ENCODE peak calls at places on chromosomes 12 and 14, in five cellular contexts. D, O, F, I and W are unnamed samples.

GRCh38 chr12:104479141-104479662 is 22.5 kb downstream of the CHST11 start:
- DNase-seq in F (no peak), D (no peak), O (no peak), I (no peak), W (no peak)

GRCh38 chr14:59601056-59601455 is 24.4 kb upstream of the CCDC175 start:
- DNase-seq in D (no peak), I (no peak), O (no peak), F (no peak), W (no peak)

GRCh38 chr14:104353921-104354701 is 215.7 kb downstream of the KIF26A start:
- DNase-seq in D (peak), I (peak), O (no peak), F (peak), W (peak)

GRCh38 chr12:129332286-129332685 is 479.0 kb downstream of the GLT1D1 start:
- DNase-seq in O (no peak), I (no peak), D (no peak), F (no peak), W (no peak)

GRCh38 chr12:89573081-89573810 is 47.4 kb upstream of the POC1B start:
- DNase-seq in D (no peak), I (no peak), O (no peak), F (no peak), W (no peak)

GRCh38 chr12:101231626-101232025 is 21.6 kb upstream of the SLC5A8 start:
- DNase-seq in I (no peak), F (no peak), D (no peak), O (no peak), W (no peak)

GRCh38 chr12:50788562-50788961 is 24.7 kb downstream of the ATF1 start:
- DNase-seq in F (no peak), D (no peak), I (no peak), O (no peak), W (no peak)

GRCh38 chr14:56975521-56975920 is 165.2 kb upstream of the OTX2 start:
- DNase-seq in O (no peak), D (no peak), I (no peak), F (no peak), W (no peak)

GRCh38 chr12:68803948-68804653 is 3.9 kb upstream of the MDM2 start:
- DNase-seq in O (no peak), D (no peak), I (no peak), F (no peak), W (no peak)

GRCh38 chr14:91727121-91727520 is 4.8 kb downstream of the CATSPERB start:
- DNase-seq in D (no peak), F (no peak), I (no peak), O (no peak), W (no peak)

GRCh38 chr12:66168410-66168809 is 1.4 kb downstream of the TMBIM4 start:
- DNase-seq in O (no peak), D (no peak), I (no peak), F (no peak), W (no peak)

GRCh38 chr12:47882796-47883546 is 21.8 kb downstream of the VDR start:
- DNase-seq in D (peak), I (peak), O (no peak), F (peak), W (no peak)

GRCh38 chr14:20409226-20409625 is 4.1 kb downstream of the TEP1 start:
- DNase-seq in I (no peak), F (no peak), D (no peak), O (no peak), W (no peak)

GRCh38 chr12:131720921-131721320 is 10.0 kb downstream of the SFSWAP start:
- DNase-seq in D (no peak), O (no peak), F (no peak), I (no peak), W (no peak)

GRCh38 chr12:30145351-30146017 is 361.7 kb upstream of the TMTC1 start:
- DNase-seq in F (no peak), O (no peak), D (no peak), I (no peak), W (no peak)

GRCh38 chr12:98758331-98758730 is 113.2 kb downstream of the APAF1 start:
- DNase-seq in I (no peak), D (peak), O (no peak), F (no peak), W (no peak)

GRCh38 chr14:105087308-105087962 is 22.2 kb upstream of the GPR132 start:
- DNase-seq in F (peak), I (no peak), D (peak), O (no peak), W (peak)

GRCh38 chr12:93154753-93155475 is 222.8 kb upstream of the NUDT4 start:
- DNase-seq in O (no peak), F (no peak), I (no peak), D (peak), W (no peak)

GRCh38 chr12:102876883-102877282 is 40.2 kb downstream of the PAH start:
- DNase-seq in F (no peak), O (no peak), D (no peak), I (no peak), W (no peak)

GRCh38 chr14:73269729-73270651 is 32.7 kb downstream of the PAPLN start:
- DNase-seq in O (peak), I (peak), F (peak), D (peak), W (peak)

GRCh38 chr14:68682166-68683103 is 110.4 kb downstream of the ZFP36L1 start:
- DNase-seq in I (peak), D (peak), O (no peak), F (no peak), W (peak)

GRCh38 chr12:1580036-1580435 is 14.3 kb downstream of the FBXL14 start:
- DNase-seq in O (no peak), F (no peak), D (no peak), I (no peak), W (no peak)

GRCh38 chr12:2813573-2814185 is 1.2 kb downstream of the ITFG2 start:
- DNase-seq in O (peak), F (no peak), D (peak), I (peak), W (peak)

GRCh38 chr14:82999802-83000201 is 1466.1 kb upstream of the SEL1L start:
- DNase-seq in I (no peak), O (no peak), F (no peak), D (no peak), W (no peak)

GRCh38 chr14:64775081-64775777 is 71.0 kb downstream of the PLEKHG3 start:
- DNase-seq in F (peak), O (no peak), D (no peak), I (no peak), W (no peak)

GRCh38 chr12:541676-542289 is 82.0 kb downstream of the B4GALNT3 start:
- DNase-seq in I (no peak), D (peak), O (no peak), F (no peak), W (no peak)

GRCh38 chr14:91369628-91370445 is 47.8 kb downstream of the CCDC88C start:
- DNase-seq in F (no peak), D (no peak), O (no peak), I (no peak), W (no peak)

GRCh38 chr12:40152783-40153383 is 47.0 kb upstream of the SLC2A13 start:
- DNase-seq in D (peak), F (no peak), O (peak), I (peak), W (no peak)

GRCh38 chr12:15179672-15180071 is 41.5 kb downstream of the RERG start:
- DNase-seq in F (no peak), D (no peak), I (no peak), O (no peak), W (no peak)

GRCh38 chr14:100693877-100694578 is 32.7 kb upstream of the DLK1 start:
- DNase-seq in I (no peak), F (no peak), O (no peak), D (no peak), W (no peak)

GRCh38 chr14:96565811-96566210 is 63.6 kb downstream of the PAPOLA start:
- DNase-seq in O (no peak), F (no peak), I (no peak), D (no peak), W (no peak)

GRCh38 chr12:56955631-56956256 is 1.7 kb downstream of the RDH16 start:
- DNase-seq in O (no peak), D (no peak), I (no peak), F (no peak), W (no peak)

GRCh38 chr12:110549716-110550115 is 33.4 kb downstream of the PPTC7 start:
- DNase-seq in F (no peak), O (no peak), D (no peak), I (no peak), W (no peak)

GRCh38 chr12:12384601-12385321 is 27.9 kb downstream of the BORCS5 start:
- DNase-seq in I (no peak), F (no peak), O (no peak), D (no peak), W (no peak)

GRCh38 chr12:10301103-10301502 is 6.6 kb upstream of the KLRD1 start:
- DNase-seq in F (no peak), O (no peak), I (no peak), D (no peak), W (no peak)

GRCh38 chr12:47219243-47219642 is 139.5 kb upstream of the AMIGO2 start:
- DNase-seq in F (no peak), O (no peak), D (no peak), I (no peak), W (no peak)

GRCh38 chr12:10721654-10722501 is 1.2 kb downstream of the YBX3 start:
- DNase-seq in D (peak), O (peak), F (no peak), I (peak), W (peak)

GRCh38 chr14:50756300-50756699 is 74.7 kb downstream of the NIN start:
- DNase-seq in O (no peak), D (no peak), I (no peak), F (no peak), W (no peak)
- TF ChIP-seq POLR2A in O (no peak), D (no peak), I (no peak), F (no peak), W (no peak)

GRCh38 chr12:32106153-32106516 is 512 bp upstream of the BICD1 start:
- DNase-seq in D (no peak), F (no peak), I (no peak), O (no peak), W (no peak)

GRCh38 chr12:32108829-32109228 is 2.2 kb downstream of the BICD1 start:
- DNase-seq in F (no peak), O (no peak), I (no peak), D (no peak), W (no peak)

GRCh38 chr12:32104572-32105355 is 1.9 kb upstream of the BICD1 start:
- DNase-seq in I (no peak), F (no peak), O (no peak), D (no peak), W (no peak)

GRCh38 chr12:32107376-32108267 is 975 bp downstream of the BICD1 start:
- DNase-seq in O (no peak), I (peak), F (no peak), D (peak), W (no peak)

GRCh38 chr12:32106517-32107366 is at the start of gene BICD1:
- DNase-seq in D (peak), O (peak), F (peak), I (peak), W (peak)
- TF ChIP-seq CTCF in D (peak), O (peak), F (peak), I (peak), W (peak)

GRCh38 chr14:22479132-22479531 is 109.9 kb downstream of the DAD1 start:
- DNase-seq in D (no peak), O (no peak), F (no peak), I (no peak), W (no peak)
- H3K27ac ChIP-seq in D (no peak), O (no peak), F (no peak), I (no peak), W (no peak)

DNA sequence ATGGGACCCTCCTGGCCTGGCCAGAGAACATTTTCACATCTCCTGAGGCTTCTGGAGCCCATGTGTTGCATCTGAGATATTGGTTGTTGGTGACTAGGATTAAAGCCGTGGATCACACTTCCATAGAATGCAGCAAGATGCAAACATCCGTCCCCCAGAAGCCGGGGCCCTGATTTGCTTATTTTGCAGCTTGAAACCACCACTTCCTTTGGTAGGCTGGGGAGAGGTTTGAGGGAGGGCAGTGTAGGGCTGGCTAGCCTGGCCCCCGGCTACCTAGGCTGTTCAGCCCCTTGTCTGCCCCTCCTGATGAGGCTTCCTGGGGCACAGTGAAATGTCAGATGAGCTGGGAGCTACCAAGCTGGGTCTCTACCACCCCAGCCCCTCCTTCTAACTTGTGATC is 209.7 kb upstream of the PWP1 start:
- DNase-seq in F (no peak), O (no peak), D (no peak), I (no peak), W (no peak)
- TF ChIP-seq POLR2A in F (no peak), O (no peak), D (no peak), I (no peak), W (no peak)